ENCODE peak calls at places on chromosomes 13 and 19, in five cellular contexts. U is SK-N-SH, B is mammary epithelial cell, J is thyroid gland, L is heart right ventricle. M is an unnamed sample.
A peak's percentile ranks its signal among the peaks of the same experiment; 100 is the strongest.

GRCh38 chr19:1860133-1860775 is 3.1 kb downstream of the KLF16 start:
- DNase-seq in U (peak; percentile 76), B (no peak), J (peak; percentile 50), L (peak; percentile 79), M (no peak)

GRCh38 chr19:10694706-10695105 is 6.5 kb upstream of the QTRT1 start:
- DNase-seq in U (no peak), B (no peak), J (no peak), L (no peak), M (no peak)

GRCh38 chr13:37615271-37615670 is 16.7 kb upstream of the POSTN start:
- DNase-seq in U (no peak), B (peak; percentile 40), J (no peak), L (no peak), M (no peak)

GRCh38 chr19:2477732-2478191 is 1.8 kb downstream of the GADD45B start:
- DNase-seq in U (no peak), B (no peak), J (peak; percentile 50), L (peak; percentile 49), M (peak; percentile 36)

GRCh38 chr19:35132254-35132653 is 2.6 kb downstream of the LGI4 start:
- DNase-seq in U (no peak), B (no peak), J (no peak), L (no peak), M (no peak)

GRCh38 chr13:37833411-37833810 is 36.2 kb downstream of the TRPC4 start:
- DNase-seq in U (no peak), B (no peak), J (no peak), L (no peak), M (no peak)

GRCh38 chr13:33931397-33931987 is 113.5 kb downstream of the RFC3 start:
- DNase-seq in U (peak; percentile 7), B (peak; percentile 43), J (no peak), L (peak; percentile 28), M (peak; percentile 37)

GRCh38 chr19:38323276-38323675 is 3.6 kb downstream of the KCNK6 start:
- DNase-seq in U (no peak), B (no peak), J (no peak), L (no peak), M (no peak)

DNA sequence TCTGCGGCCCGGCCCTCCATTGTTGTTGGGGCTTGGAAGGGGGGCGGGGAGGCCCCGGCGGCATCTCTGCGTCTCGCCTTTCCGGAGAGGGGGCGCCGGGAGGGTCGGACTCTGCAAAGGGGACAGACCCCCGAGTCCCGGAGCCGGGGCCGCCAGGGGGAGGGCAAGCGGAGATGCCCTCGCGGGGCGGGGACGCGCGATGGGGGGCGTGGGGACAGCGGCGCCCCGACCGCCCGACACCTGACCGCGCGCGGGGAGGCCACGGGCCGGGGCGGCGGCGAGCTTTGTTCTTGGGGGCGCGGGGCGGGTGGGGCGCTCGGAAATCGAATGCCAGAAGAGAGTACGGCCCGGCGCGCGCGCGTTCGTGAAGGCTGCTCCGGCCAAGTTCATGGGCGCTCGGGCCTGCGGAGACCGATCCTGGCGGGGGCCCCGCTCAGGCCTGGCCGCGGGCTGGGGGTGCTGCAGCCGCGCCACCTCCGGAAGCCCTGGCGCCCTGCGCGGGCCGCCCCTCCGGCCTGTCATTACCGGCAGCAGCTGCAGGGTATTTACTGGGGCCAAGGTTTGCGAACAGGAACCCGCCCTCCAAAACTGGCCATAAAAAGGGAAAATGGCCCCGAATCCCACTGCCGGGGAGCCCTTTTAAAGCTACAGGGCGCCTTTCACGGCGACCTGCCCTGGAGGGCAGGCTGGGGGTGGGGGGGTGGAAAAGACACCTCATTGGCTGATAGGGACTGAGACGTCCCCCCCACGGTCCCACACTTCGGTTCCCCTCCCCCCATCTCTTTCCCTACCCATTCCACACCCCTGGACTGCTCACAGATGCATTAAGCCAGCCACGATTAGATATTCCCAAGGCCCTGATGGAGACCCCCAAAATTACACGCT is 11.1 kb upstream of the NANOS3 start:
- DNase-seq in U (peak; percentile 81), B (no peak), J (peak; percentile 35), L (no peak), M (no peak)
- H3K4me3 ChIP-seq in U (peak overlapping the region; percentile 70), B (peak overlapping the region; percentile 20), J (peak overlapping the region; percentile 33), L (peak overlapping the region; percentile 79), M (peak overlapping the region; percentile 57)

DNA sequence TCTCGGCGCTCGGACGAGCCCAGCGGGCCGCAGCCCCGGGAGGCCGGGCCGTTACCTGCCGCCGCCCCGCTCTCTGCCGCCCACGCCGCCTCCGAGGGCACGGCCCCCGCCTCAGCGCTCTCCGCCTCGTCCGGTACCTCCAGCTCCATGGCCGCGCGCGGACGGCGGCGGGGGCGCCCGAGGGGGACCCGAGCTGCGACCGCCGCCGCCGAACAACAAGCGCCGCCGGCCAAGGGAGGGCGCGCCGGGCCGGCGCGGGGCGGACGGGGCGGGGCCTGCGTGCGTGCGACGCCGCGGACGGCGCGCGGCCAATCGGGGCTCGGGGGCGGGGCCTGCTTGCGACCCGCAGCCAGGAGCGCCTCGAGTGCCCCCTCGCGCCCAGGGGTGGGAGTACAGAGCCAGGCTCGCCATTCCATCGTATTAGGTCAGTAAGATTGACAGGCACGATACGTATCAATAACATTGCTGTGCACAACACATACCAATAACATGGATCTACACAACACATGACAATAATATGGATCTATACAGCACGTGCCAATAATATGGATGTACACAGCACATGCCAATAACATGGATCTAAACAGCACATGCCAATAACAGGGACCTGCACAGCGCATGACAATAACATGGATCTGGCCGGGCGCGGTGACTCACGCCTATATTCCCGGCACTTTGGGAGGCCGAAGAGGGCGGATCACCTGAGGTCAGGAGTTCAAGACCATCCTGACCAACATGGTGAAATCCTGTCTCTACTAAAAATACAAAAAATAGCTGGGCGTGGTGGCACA is at the start of gene PIP5K1C:
- DNase-seq in U (peak; percentile 98), B (peak; percentile 73), J (peak; percentile 89), L (peak; percentile 89), M (peak; percentile 84)
- TF ChIP-seq CTCF in U (peak; percentile 65), B (peak; percentile 79), J (peak; percentile 60), L (peak; percentile 73), M (peak; percentile 77)

DNA sequence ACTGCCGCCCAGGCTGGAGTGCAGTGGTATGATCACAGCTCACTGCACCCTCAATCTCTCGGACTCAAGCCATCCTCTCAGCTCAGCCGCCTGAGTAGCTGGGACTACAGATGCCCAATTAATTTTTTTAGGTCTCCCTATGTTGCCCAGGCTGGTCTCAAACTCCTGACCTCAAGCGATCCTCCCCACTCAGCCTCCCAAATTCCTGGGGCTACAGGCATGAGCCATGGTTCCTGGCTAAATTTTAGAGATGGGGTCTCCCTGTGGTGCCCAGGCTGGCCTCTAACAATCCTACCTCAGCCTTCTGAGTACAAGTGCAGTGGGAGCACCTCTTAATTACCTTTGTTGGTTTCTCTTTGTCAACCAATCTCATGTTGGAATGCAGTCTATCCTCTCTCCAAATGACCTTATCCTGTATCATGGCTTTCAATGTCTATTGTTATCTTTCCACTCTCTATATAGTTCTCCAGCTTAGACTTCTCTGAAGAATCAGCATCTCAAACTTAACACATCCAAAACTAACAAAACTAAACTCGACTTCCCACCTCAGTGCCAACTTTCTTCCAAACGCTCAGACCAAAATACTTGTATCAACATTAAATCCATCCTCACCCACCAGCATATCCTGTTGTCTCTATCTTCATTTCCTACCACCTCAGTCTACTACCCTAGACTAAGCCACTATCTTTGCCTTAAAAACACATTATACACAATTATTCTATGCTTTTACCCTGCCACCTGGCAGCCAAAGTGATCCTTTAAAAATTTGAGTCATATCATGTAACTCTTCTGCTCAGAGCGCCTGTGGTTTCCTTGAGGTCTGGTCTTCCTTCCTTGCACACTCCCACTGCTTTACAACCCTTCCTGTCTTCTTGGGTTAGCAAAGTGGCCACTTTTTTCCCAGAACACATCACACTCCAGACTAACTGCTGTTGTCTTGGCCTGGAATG is 6.7 kb downstream of the TPT1 start:
- DNase-seq in U (no peak), B (peak; percentile 42), J (peak; percentile 59), L (no peak), M (no peak)
- H3K4me1 ChIP-seq in U (peaks cover 11% of the 10 kb centered on the region), B (peaks cover 91% of the 10 kb centered on the region), J (peaks cover 48% of the 10 kb centered on the region), L (peaks cover 98% of the 10 kb centered on the region), M (peaks cover 16% of the 10 kb centered on the region)

GRCh38 chr19:7872306-7873204 is 1.6 kb downstream of the PRR36 start:
- DNase-seq in U (no peak), B (no peak), J (no peak), L (no peak), M (no peak)
- H3K4me3 ChIP-seq in U (no peak overlapping the region), B (no peak overlapping the region), J (no peak overlapping the region), L (no peak overlapping the region), M (no peak overlapping the region)

DNA sequence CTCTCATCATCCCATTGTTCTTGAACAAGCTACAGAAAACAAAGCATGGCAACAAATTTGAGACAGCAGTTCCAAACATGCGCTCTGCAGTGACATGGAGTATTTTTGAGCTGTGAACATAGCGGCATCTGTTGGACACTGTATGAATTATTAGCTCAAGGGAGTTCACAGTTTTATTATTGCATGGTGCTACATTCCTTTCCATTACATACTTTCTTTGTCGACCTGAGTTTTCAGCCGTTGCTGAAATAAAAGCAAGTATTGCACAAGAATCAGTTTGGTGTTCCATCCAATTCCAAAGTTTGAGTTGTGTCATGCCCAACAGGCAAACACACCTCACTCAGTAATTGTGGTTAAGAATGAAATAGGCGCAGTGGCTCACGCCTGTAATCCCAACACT is 30.1 kb upstream of the METTL21C start:
- DNase-seq in U (peak; percentile 29), B (peak; percentile 93), J (no peak), L (no peak), M (no peak)
- TF ChIP-seq CTCF in U (peak; percentile 67), B (peak; percentile 71), J (peak; percentile 64), L (peak; percentile 24), M (no peak)

GRCh38 chr19:30694156-30694555 is 322.0 kb downstream of the ZNF536 start:
- DNase-seq in U (no peak), B (no peak), J (no peak), L (no peak), M (no peak)

GRCh38 chr19:30692517-30692870 is 320.3 kb downstream of the ZNF536 start:
- DNase-seq in U (no peak), B (no peak), J (peak; percentile 45), L (no peak), M (no peak)

GRCh38 chr19:30696514-30696913 is 324.3 kb downstream of the ZNF536 start:
- DNase-seq in U (peak; percentile 52), B (no peak), J (peak; percentile 63), L (no peak), M (no peak)

GRCh38 chr19:30693179-30693578 is 321.0 kb downstream of the ZNF536 start:
- DNase-seq in U (peak; percentile 59), B (no peak), J (no peak), L (no peak), M (no peak)

DNA sequence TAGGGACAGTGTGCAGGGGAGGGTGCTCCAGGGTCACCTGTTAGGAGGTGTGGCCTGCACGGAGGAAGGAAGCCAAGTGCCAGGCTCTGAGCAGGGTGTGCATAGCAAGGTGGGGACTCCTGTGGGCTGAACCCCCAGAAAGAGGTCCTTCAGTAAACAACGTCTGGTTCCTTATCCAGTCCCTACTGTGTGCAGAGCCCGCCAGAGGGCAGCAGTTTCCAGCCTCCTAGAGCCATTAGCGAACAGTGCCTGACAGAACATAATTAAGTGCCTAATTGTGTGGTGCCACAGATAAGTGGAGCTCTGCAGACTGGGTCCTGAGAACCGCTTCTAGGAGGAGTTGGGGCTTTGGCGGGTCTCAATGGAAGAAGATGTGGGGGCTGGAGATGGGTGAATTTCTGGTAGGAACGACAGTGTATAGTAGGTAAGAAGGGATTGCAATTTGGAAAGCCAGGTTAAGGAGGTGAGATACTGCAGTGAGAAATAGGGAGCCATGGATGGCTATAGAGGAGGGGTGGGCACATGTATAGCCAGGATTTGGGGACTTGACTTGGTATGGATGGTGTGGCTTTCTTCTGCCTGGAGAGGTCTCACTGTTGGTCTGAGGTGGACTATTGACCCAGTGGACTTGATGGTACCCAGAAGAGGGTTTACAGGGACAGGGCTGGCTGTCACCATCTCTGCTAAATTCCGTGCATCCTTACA is 323.1 kb downstream of the ZNF536 start:
- DNase-seq in U (no peak), B (no peak), J (no peak), L (no peak), M (no peak)
- H3K4me1 ChIP-seq in U (peaks cover 53% of the 10 kb centered on the region), B (no peaks in the 10 kb centered on the region), J (peaks cover 7% of the 10 kb centered on the region), L (peaks cover 17% of the 10 kb centered on the region), M (no peaks in the 10 kb centered on the region)